ENCODE peak calls at places on chromosome 21, in eight cellular contexts. X, U, A, C, M, P, Y and W are unnamed samples.

GRCh38 chr21:37373539-37373938 is 7.0 kb downstream of the DYRK1A start:
- DNase-seq in C (no peak), Y (no peak), A (no peak), M (no peak), P (no peak), U (no peak), X (no peak), W (no peak)

GRCh38 chr21:35138665-35139381 is 89.7 kb upstream of the RUNX1 start:
- DNase-seq in X (no peak), P (peak), C (peak), M (peak), U (no peak), Y (no peak), A (no peak), W (peak)

GRCh38 chr21:44764319-44765230 is 37.0 kb downstream of the UBE2G2 start:
- DNase-seq in Y (no peak), A (no peak), M (no peak), C (no peak), P (no peak), X (no peak), U (no peak), W (no peak)

GRCh38 chr21:43910460-43910859 is 45.4 kb downstream of the AGPAT3 start:
- DNase-seq in U (no peak), C (no peak), M (no peak), A (no peak), P (no peak), Y (no peak), X (no peak), W (no peak)

GRCh38 chr21:42289926-42290325 is 25.3 kb downstream of the TFF3 start:
- DNase-seq in U (no peak), Y (peak), C (no peak), P (no peak), X (no peak), A (no peak), M (no peak), W (no peak)

GRCh38 chr21:37367301-37367757 is 756 bp downstream of the DYRK1A start:
- DNase-seq in Y (peak), U (no peak), C (no peak), M (peak), P (no peak), X (peak), A (no peak), W (no peak)

GRCh38 chr21:18549214-18549905 is 145.8 kb upstream of the TMPRSS15 start:
- DNase-seq in A (no peak), P (no peak), C (no peak), U (no peak), Y (no peak), X (no peak), M (no peak), W (no peak)

GRCh38 chr21:45938453-45938755 is 43.2 kb upstream of the COL6A1 start:
- DNase-seq in M (no peak), X (no peak), Y (no peak), P (no peak), A (no peak), C (no peak), U (no peak), W (no peak)

GRCh38 chr21:42580076-42580792 is 66.6 kb downstream of the SLC37A1 start:
- DNase-seq in U (no peak), X (no peak), Y (no peak), C (no peak), M (no peak), A (no peak), P (no peak), W (no peak)